ENCODE peak calls at places on chromosome 1, in nine cellular contexts. P is SK-N-SH, Y is K562, U is GM23338, N is HCT116, W is suprapubic skin, D is transverse colon, F is H1, Z is Panc1. O is an unnamed sample. For H3K36me3, the result is how much of the 10 kb centered on the place peaks cover.

GRCh38 chr1:94542088-94542671 is 621 bp upstream of the F3 start:
- DNase-seq in U (peak), D (peak), Z (no peak), W (peak), F (peak), P (peak), Y (no peak), N (no peak), O (no peak)

GRCh38 chr1:155126494-155127104 is 1.1 kb upstream of the EFNA1 start:
- DNase-seq in W (peak), N (no peak), F (peak), P (peak), U (peak), D (peak), Z (no peak), Y (no peak), O (peak)

GRCh38 chr1:15345711-15346355 is 63.9 kb upstream of the EFHD2 start:
- DNase-seq in Y (peak), W (peak), F (no peak), N (no peak), D (peak), P (no peak), Z (no peak), U (no peak), O (no peak)

GRCh38 chr1:199082778-199083389 is 444.0 kb downstream of the PTPRC start:
- DNase-seq in U (no peak), Y (no peak), D (no peak), W (no peak), F (no peak), Z (no peak), N (no peak), P (no peak), O (no peak)

GRCh38 chr1:12047120-12047876 is 15.8 kb upstream of the TNFRSF8 start:
- DNase-seq in U (no peak), N (no peak), D (no peak), P (no peak), W (no peak), Y (no peak), F (no peak), Z (no peak), O (no peak)

GRCh38 chr1:198656500-198656932 is 17.7 kb downstream of the PTPRC start:
- DNase-seq in U (peak), Y (peak), D (peak), F (no peak), Z (no peak), N (no peak), P (no peak), W (no peak), O (no peak)

GRCh38 chr1:53591924-53592323 is 132.7 kb downstream of the DMRTB1 start:
- DNase-seq in Y (no peak), D (no peak), N (no peak), Z (no peak), U (no peak), P (no peak), F (no peak), W (no peak), O (no peak)

GRCh38 chr1:14943516-14943851 is 210.1 kb upstream of the TMEM51 start:
- DNase-seq in N (no peak), Y (no peak), U (no peak), W (no peak), D (no peak), Z (no peak), F (no peak), P (no peak), O (no peak)

GRCh38 chr1:172671591-172671990 is 12.7 kb downstream of the FASLG start:
- DNase-seq in N (no peak), Z (no peak), P (no peak), Y (no peak), U (no peak), W (no peak), D (no peak), F (no peak), O (no peak)

GRCh38 chr1:29632436-29633270 is 396.3 kb downstream of the PTPRU start:
- DNase-seq in Z (no peak), D (no peak), F (no peak), U (no peak), N (no peak), Y (no peak), P (peak), W (peak), O (peak)

GRCh38 chr1:59692591-59692990 is 122.2 kb upstream of the HOOK1 start:
- DNase-seq in P (peak), W (no peak), Z (no peak), F (no peak), D (no peak), Y (no peak), U (no peak), N (no peak), O (no peak)

GRCh38 chr1:116033322-116033721 is 57.0 kb downstream of the SLC22A15 start:
- DNase-seq in Y (no peak), Z (no peak), F (no peak), P (no peak), W (no peak), D (no peak), U (no peak), N (no peak), O (no peak)

GRCh38 chr1:228347181-228347580 is 59.5 kb downstream of the TRIM11 start:
- DNase-seq in P (no peak), D (peak), N (no peak), F (peak), Y (no peak), Z (no peak), W (no peak), U (no peak), O (no peak)

GRCh38 chr1:43354471-43354870 is 4.3 kb upstream of the CDC20 start:
- DNase-seq in P (no peak), F (no peak), W (no peak), D (no peak), Y (no peak), U (no peak), Z (no peak), N (no peak), O (no peak)

GRCh38 chr1:156647351-156647750 is 5.4 kb downstream of the BCAN start:
- DNase-seq in N (no peak), U (no peak), Y (no peak), P (no peak), W (no peak), D (no peak), Z (no peak), F (no peak), O (no peak)

GRCh38 chr1:27577504-27578188 is 26.3 kb downstream of the AHDC1 start:
- DNase-seq in P (no peak), F (no peak), Y (no peak), W (no peak), N (no peak), D (no peak), Z (no peak), U (no peak), O (no peak)

GRCh38 chr1:30507391-30508174 is 215.8 kb downstream of the MATN1 start:
- DNase-seq in D (no peak), F (peak), U (no peak), N (no peak), Z (no peak), W (peak), P (no peak), Y (no peak), O (peak)

GRCh38 chr1:216794541-216795055 is 71.4 kb upstream of the ESRRG start:
- DNase-seq in W (no peak), F (no peak), P (no peak), D (no peak), U (no peak), Z (no peak), N (no peak), Y (no peak), O (no peak)

GRCh38 chr1:117686907-117687306 is 81.1 kb downstream of the TENT5C start:
- DNase-seq in D (no peak), F (no peak), P (no peak), Z (no peak), Y (no peak), U (no peak), N (no peak), W (no peak), O (no peak)
- TF ChIP-seq POLR2AphosphoS5 in D (no peak), F (no peak), P (no peak), Z (no peak), Y (no peak), U (no peak), N (no peak), W (no peak), O (no peak)

DNA sequence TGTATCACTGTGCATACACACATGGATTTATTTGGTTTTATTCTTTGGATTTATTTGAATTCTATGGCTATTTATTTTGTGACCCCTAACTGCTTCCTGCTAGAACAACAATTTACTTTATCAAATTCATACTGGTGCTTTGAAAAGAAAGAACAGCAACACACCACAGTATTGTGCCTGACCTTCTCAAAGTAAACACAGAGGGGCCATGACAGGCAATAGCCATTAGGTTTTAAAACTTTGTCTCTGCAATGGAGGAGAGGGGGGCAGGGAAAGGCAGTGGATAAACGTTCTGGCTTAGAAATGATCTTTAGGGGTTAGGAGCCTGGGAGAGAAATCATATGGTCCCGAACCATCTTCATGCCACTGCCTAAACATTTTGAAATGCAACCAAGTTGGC is 40.0 kb downstream of the PLPP3 start:
- DNase-seq in D (no peak), F (no peak), N (no peak), Z (no peak), P (no peak), W (no peak), U (no peak), Y (no peak), O (no peak)
- H3K27ac ChIP-seq in D (no peak), F (no peak), N (no peak), Z (no peak), P (peak), W (no peak), U (peak), Y (no peak), O (no peak)

GRCh38 chr1:203871114-203871875 is 9.9 kb downstream of the SNRPE start:
- DNase-seq in W (no peak), Z (no peak), N (peak), Y (peak), P (peak), F (no peak), U (peak), D (peak), O (no peak)
- H3K36me3 ChIP-seq in W (half or more), Z (under half), N (under half), Y (half or more), P (under half), F (under half), U (under half), D (under half), O (under half)

GRCh38 chr1:5959667-5960230 is 32.5 kb downstream of the NPHP4 start:
- DNase-seq in Z (no peak), F (no peak), D (no peak), P (no peak), N (no peak), U (no peak), Y (no peak), W (no peak), O (peak)
- TF ChIP-seq POLR2AphosphoS5 in Z (no peak), F (no peak), D (no peak), P (no peak), N (no peak), U (no peak), Y (no peak), W (no peak), O (no peak)

DNA sequence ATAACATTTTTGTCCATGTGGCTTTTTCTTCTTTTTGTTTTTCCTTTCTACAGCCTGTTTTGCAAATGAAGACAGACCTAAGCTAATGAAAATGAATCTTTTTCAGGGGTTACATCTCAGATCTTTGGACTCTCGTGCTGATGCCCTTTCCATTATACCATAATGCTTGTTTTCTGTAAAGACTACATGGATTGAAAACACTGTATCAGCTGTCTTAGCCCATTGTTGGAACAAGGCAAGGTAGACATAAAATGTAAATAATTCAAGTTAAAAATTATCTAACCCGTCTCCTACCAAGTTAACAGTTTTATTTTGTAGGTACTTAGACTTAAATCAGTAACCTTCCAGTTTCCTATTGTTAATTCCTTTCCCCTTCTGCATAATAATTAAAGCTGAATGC is 44.9 kb downstream of the RPRD2 start:
- DNase-seq in D (no peak), Y (no peak), W (no peak), Z (no peak), U (no peak), P (no peak), F (no peak), N (no peak), O (no peak)
- H3K27ac ChIP-seq in D (no peak), Y (no peak), W (no peak), Z (no peak), U (peak), P (no peak), F (no peak), N (no peak), O (no peak)

DNA sequence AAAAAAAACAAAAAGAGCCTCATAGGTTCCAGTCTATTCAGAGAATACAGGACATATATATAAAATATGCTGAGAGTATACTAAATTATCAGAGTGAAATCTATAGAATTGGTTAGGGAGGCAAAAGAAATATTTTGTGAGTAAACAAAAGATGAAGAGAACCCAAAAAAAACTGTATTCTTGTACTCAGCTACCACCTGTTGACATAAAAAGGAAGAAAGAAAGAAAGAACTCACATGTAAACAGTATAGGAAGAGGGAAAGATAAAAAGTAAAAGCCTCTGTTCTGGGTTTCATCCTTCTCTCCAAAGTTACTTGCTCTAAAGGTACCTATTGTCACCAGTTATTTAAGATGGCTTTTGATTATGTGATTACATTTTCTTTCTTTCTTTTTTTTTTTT is 9.9 kb upstream of the BNIPL start:
- DNase-seq in W (no peak), Y (no peak), U (no peak), P (no peak), F (no peak), D (no peak), Z (no peak), N (no peak), O (no peak)
- H3K36me3 ChIP-seq in W (half or more), Y (half or more), U (under half), P (under half), F (under half), D (under half), Z (under half), N (under half), O (under half)

GRCh38 chr1:32948905-32949304 is 15.7 kb downstream of the RNF19B start:
- DNase-seq in Y (no peak), W (no peak), D (no peak), N (no peak), Z (no peak), F (no peak), U (no peak), P (no peak), O (no peak)
- TF ChIP-seq POLR2AphosphoS5 in Y (no peak), W (no peak), D (peak), N (no peak), Z (no peak), F (no peak), U (no peak), P (no peak), O (no peak)

GRCh38 chr1:111510003-111510380 is 6.6 kb upstream of the ADORA3 start:
- DNase-seq in W (no peak), Y (no peak), U (no peak), P (no peak), D (no peak), F (no peak), Z (no peak), N (no peak), O (no peak)

GRCh38 chr1:111511362-111511761 is 7.9 kb upstream of the ADORA3 start:
- DNase-seq in U (no peak), D (no peak), P (no peak), W (no peak), N (no peak), F (no peak), Z (no peak), Y (no peak), O (no peak)

GRCh38 chr1:111513410-111514020 is 10.1 kb upstream of the ADORA3 start:
- DNase-seq in U (no peak), F (no peak), N (no peak), Y (no peak), P (peak), D (no peak), Z (no peak), W (no peak), O (no peak)

GRCh38 chr1:111515291-111516007 is 12.0 kb upstream of the ADORA3 start:
- DNase-seq in Z (no peak), D (peak), W (no peak), N (no peak), F (no peak), U (peak), Y (no peak), P (peak), O (no peak)

GRCh38 chr1:111512132-111512874 is 8.9 kb upstream of the ADORA3 start:
- DNase-seq in N (no peak), Y (no peak), Z (no peak), W (no peak), F (no peak), P (no peak), U (no peak), D (no peak), O (no peak)
- H3K27ac ChIP-seq in N (no peak), Y (no peak), Z (no peak), W (no peak), F (no peak), P (no peak), U (no peak), D (peak), O (no peak)

GRCh38 chr1:153750026-153750995 is 22.5 kb downstream of the INTS3 start:
- DNase-seq in U (peak), F (no peak), Y (no peak), P (no peak), W (no peak), Z (no peak), D (no peak), N (no peak), O (no peak)

GRCh38 chr1:153754266-153754665 is 20.9 kb upstream of the SLC27A3 start:
- DNase-seq in Y (no peak), W (no peak), N (no peak), D (no peak), P (no peak), U (no peak), F (no peak), Z (no peak), O (no peak)

GRCh38 chr1:153749408-153750005 is 21.7 kb downstream of the INTS3 start:
- DNase-seq in P (peak), U (peak), W (peak), Z (peak), N (peak), F (peak), D (peak), Y (peak), O (peak)

GRCh38 chr1:153752561-153753195 is 22.5 kb upstream of the SLC27A3 start:
- DNase-seq in P (no peak), F (no peak), W (no peak), Z (no peak), D (no peak), N (no peak), U (no peak), Y (no peak), O (no peak)

DNA sequence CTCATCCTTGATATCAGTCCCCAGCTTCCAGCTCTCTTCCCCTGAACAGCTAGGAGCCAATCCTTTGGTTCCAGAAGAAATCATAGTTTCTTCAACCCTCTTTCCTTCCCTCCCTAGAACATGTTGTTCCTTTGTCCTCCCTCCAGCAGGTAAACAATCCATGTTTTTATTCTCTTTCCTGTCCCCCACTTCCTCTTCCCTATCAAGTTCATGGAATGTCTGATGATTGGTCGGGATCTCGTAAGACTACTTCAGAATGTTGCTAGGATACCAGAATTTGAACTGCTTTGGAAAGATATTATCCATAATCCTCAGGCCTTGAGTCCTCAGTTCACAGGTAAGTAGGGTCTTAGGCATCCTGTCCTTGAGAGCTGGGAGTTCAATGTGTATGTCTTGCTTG is 23.1 kb upstream of the SLC27A3 start:
- DNase-seq in W (no peak), F (no peak), P (no peak), U (no peak), Z (no peak), Y (no peak), N (no peak), D (no peak), O (no peak)
- H3K36me3 ChIP-seq in W (half or more), F (under half), P (half or more), U (under half), Z (under half), Y (half or more), N (under half), D (under half), O (under half)

GRCh38 chr1:207910678-207911354 is at the start of gene CD34:
- DNase-seq in P (peak), N (no peak), U (peak), Y (no peak), F (peak), W (no peak), D (no peak), Z (no peak), O (no peak)
- TF ChIP-seq POLR2AphosphoS5 in P (no peak), N (no peak), U (no peak), Y (no peak), F (no peak), W (no peak), D (no peak), Z (no peak), O (peak)